ENCODE peak calls at places on chromosomes 6 and 20, in four cellular contexts. Y, I, N and A are unnamed samples. For H3K4me1, the result is how much of the 10 kb centered on the place peaks cover.

GRCh38 chr6:143529095-143529494 is 17.6 kb upstream of the FUCA2 start:
- DNase-seq in Y (no peak), I (no peak), N (no peak), A (no peak)

GRCh38 chr6:25928562-25929324 is 1.7 kb downstream of the SLC17A2 start:
- DNase-seq in Y (no peak), I (no peak), N (no peak), A (no peak)

GRCh38 chr20:10137533-10137932 is 81.1 kb upstream of the SNAP25 start:
- DNase-seq in Y (no peak), I (no peak), N (no peak), A (no peak)

GRCh38 chr20:21147593-21147992 is 21.7 kb downstream of the KIZ start:
- DNase-seq in Y (no peak), I (no peak), N (no peak), A (no peak)

GRCh38 chr6:36666726-36667591 is 11.6 kb upstream of the CDKN1A start:
- DNase-seq in Y (no peak), I (peak), N (peak), A (peak)

GRCh38 chr6:166112580-166112979 is 55.1 kb downstream of the TBXT start:
- DNase-seq in Y (no peak), I (no peak), N (no peak), A (no peak)

GRCh38 chr6:63578757-63579156 is 6.5 kb downstream of the LOC128125822 start:
- DNase-seq in Y (no peak), I (no peak), N (no peak), A (no peak)

GRCh38 chr20:1973921-1974440 is 19.9 kb downstream of the PDYN start:
- DNase-seq in Y (no peak), I (no peak), N (no peak), A (no peak)

GRCh38 chr6:47076422-47077344 is 34.6 kb upstream of the ADGRF1 start:
- DNase-seq in Y (no peak), I (no peak), N (no peak), A (no peak)

GRCh38 chr20:46401478-46401860 is 4.9 kb downstream of the ELMO2 start:
- DNase-seq in Y (no peak), I (no peak), N (no peak), A (no peak)

GRCh38 chr6:149963212-149963461 is 606 bp upstream of the ULBP1 start:
- DNase-seq in Y (no peak), I (peak), N (no peak), A (no peak)

GRCh38 chr6:19723533-19723932 is 113.6 kb upstream of the ID4 start:
- DNase-seq in Y (no peak), I (no peak), N (no peak), A (no peak)

GRCh38 chr6:90217621-90218496 is 78.8 kb downstream of the BACH2 start:
- DNase-seq in Y (peak), I (no peak), N (no peak), A (no peak)

GRCh38 chr20:34365765-34366213 is 2.7 kb downstream of the ITCH start:
- DNase-seq in Y (no peak), I (no peak), N (no peak), A (no peak)

GRCh38 chr20:59802471-59803221 is 130.8 kb downstream of the SYCP2 start:
- DNase-seq in Y (no peak), I (no peak), N (peak), A (no peak)

GRCh38 chr6:44416103-44416502 is 28.6 kb downstream of the CDC5L start:
- DNase-seq in Y (no peak), I (no peak), N (no peak), A (no peak)

GRCh38 chr6:74518035-74518434 is 687.8 kb downstream of the COL12A1 start:
- DNase-seq in Y (no peak), I (no peak), N (no peak), A (no peak)

GRCh38 chr6:99334526-99335127 is 14.8 kb downstream of the FAXC start:
- DNase-seq in Y (no peak), I (peak), N (no peak), A (no peak)

GRCh38 chr20:24694727-24695528 is 225.5 kb downstream of the SYNDIG1 start:
- DNase-seq in Y (no peak), I (no peak), N (no peak), A (peak)

GRCh38 chr6:8583291-8583690 is 147.9 kb upstream of the SLC35B3 start:
- DNase-seq in Y (no peak), I (no peak), N (no peak), A (no peak)

GRCh38 chr6:13402711-13403110 is 74.4 kb upstream of the TBC1D7 start:
- DNase-seq in Y (no peak), I (no peak), N (no peak), A (no peak)

GRCh38 chr6:129955584-129955983 is 62.8 kb upstream of the L3MBTL3 start:
- DNase-seq in Y (no peak), I (no peak), N (no peak), A (no peak)

GRCh38 chr6:35710241-35710847 is 21.6 kb upstream of the FKBP5 start:
- DNase-seq in Y (no peak), I (no peak), N (no peak), A (peak)

GRCh38 chr6:111992851-111993250 is 61.1 kb upstream of the CCN6 start:
- DNase-seq in Y (no peak), I (no peak), N (no peak), A (no peak)

GRCh38 chr20:59043698-59044097 is 1.1 kb upstream of the PRELID3B start:
- DNase-seq in Y (no peak), I (no peak), N (no peak), A (no peak)

GRCh38 chr6:123994891-123995635 is 191.4 kb downstream of the NKAIN2 start:
- DNase-seq in Y (no peak), I (no peak), N (no peak), A (no peak)

GRCh38 chr6:105831321-105831720 is 254.8 kb upstream of the PRDM1 start:
- DNase-seq in Y (no peak), I (no peak), N (no peak), A (no peak)

GRCh38 chr20:41029150-41029872 is 689 bp downstream of the TOP1 start:
- DNase-seq in Y (no peak), I (no peak), N (no peak), A (no peak)

GRCh38 chr6:16950311-16950710 is 151.5 kb upstream of the STMND1 start:
- DNase-seq in Y (no peak), I (no peak), N (no peak), A (no peak)

GRCh38 chr6:13229205-13230085 is 98.9 kb downstream of the TBC1D7 start:
- DNase-seq in Y (no peak), I (peak), N (no peak), A (no peak)

GRCh38 chr20:44050925-44051660 is 135.9 kb downstream of the JPH2 start:
- DNase-seq in Y (no peak), I (no peak), N (no peak), A (no peak)

GRCh38 chr6:84618046-84618752 is 146.2 kb downstream of the TBX18 start:
- DNase-seq in Y (no peak), I (no peak), N (no peak), A (no peak)

GRCh38 chr6:116511424-116512131 is at the start of gene CALHM5:
- DNase-seq in Y (no peak), I (peak), N (peak), A (no peak)
- H3K4me3 ChIP-seq in Y (no peak), I (no peak), N (peak), A (peak)

GRCh38 chr6:31581511-31582229 is 554 bp downstream of the LTB start:
- DNase-seq in Y (no peak), I (no peak), N (no peak), A (no peak)

GRCh38 chr6:31579546-31580445 is 2.4 kb downstream of the LTB start:
- DNase-seq in Y (no peak), I (no peak), N (no peak), A (no peak)

GRCh38 chr6:31582230-31582601 is at the start of gene LTB:
- DNase-seq in Y (no peak), I (no peak), N (no peak), A (no peak)

GRCh38 chr6:31580446-31580755 is 1.8 kb downstream of the LTB start:
- DNase-seq in Y (no peak), I (no peak), N (no peak), A (no peak)

DNA sequence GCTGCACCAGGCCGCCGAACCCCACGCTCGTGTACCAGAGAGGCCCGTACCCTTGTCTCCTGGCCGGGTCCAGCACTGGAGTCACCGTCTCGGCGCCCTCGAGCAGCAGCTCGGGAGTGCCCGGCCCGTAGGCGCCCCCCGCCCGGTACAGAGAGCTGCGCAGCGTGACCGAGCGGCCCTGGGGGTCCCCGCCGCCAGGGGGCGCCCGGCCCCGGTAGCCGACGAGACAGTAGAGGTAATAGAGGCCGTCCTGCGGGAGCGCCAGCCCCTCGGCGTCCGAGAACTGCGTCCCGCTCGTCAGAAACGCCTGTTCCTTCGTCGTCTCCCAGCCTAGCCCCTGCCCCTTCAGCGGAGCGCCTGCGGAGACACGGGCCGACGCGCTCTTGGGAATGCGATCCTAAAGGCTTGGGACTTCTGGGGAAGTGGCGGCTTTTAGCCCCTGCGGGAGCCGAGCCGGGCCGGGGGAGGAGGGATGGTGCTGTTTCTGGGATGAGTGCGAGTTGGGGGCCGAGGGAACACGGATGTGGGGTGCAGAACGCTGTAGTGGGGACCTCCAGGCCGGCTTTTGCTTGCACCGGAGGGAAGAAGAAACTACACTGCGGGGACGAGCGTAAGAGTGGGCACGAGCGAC is 1.3 kb downstream of the LTB start:
- DNase-seq in Y (peak), I (peak), N (peak), A (peak)
- TF ChIP-seq POLR2A in Y (no peak), I (no peak), N (peak), A (no peak)

DNA sequence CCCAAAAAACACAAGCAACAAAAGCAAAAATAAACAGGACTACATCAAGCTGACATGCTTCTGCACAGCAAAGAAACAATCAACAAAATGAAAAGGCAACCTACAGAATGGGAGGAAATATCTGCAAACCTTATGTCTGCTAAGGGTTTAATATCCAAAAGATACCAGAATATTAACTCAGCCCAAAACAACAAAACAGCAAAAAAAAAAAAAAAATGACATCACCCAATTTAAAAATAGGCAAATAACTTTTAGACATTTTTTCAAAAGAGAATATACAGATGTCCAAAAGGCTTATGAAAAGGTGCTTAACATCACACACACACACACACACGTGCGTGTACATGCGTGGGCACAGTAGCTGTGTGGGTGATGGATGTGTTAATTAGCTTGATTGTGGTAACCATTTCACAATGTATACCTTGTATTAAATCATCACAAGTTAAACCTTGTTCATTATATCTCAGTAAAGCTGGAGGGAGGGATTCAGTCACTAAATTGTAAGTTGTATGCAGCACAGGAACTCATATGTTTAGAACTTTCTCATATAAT is 52.4 kb downstream of the QKI start:
- DNase-seq in Y (no peak), I (no peak), N (no peak), A (no peak)
- H3K4me1 ChIP-seq in Y (under half), I (under half), N (under half), A (under half)

GRCh38 chr6:4974962-4975361 is 28.9 kb downstream of the RPP40 start:
- DNase-seq in Y (no peak), I (no peak), N (no peak), A (no peak)
- H3K4me3 ChIP-seq in Y (no peak), I (no peak), N (no peak), A (no peak)

GRCh38 chr6:33974030-33974429 is 170.2 kb upstream of the MLN start:
- DNase-seq in Y (no peak), I (no peak), N (no peak), A (no peak)
- TF ChIP-seq POLR2A in Y (no peak), I (no peak), N (no peak), A (no peak)

GRCh38 chr6:156849806-156850205 is 72.6 kb downstream of the ARID1B start:
- DNase-seq in Y (no peak), I (no peak), N (no peak), A (no peak)
- H3K4me1 ChIP-seq in Y (under half), I (under half), N (under half), A (under half)

GRCh38 chr6:10589983-10590382 is 68.8 kb downstream of the GCNT2 start:
- DNase-seq in Y (no peak), I (no peak), N (no peak), A (no peak)

GRCh38 chr6:10586302-10586701 is 65.2 kb downstream of the GCNT2 start:
- DNase-seq in Y (no peak), I (no peak), N (no peak), A (no peak)

GRCh38 chr6:10588562-10589428 is 67.6 kb downstream of the GCNT2 start:
- DNase-seq in Y (no peak), I (no peak), N (no peak), A (no peak)

GRCh38 chr6:10589429-10589727 is 68.2 kb downstream of the GCNT2 start:
- DNase-seq in Y (no peak), I (no peak), N (no peak), A (no peak)

GRCh38 chr6:10587694-10588392 is 66.7 kb downstream of the GCNT2 start:
- DNase-seq in Y (no peak), I (no peak), N (no peak), A (no peak)
- H3K4me3 ChIP-seq in Y (peak), I (no peak), N (no peak), A (no peak)